ENCODE peak calls at places on chromosomes 12 and 14, in five cellular contexts. B is thoracic aorta, F is heart right ventricle, P is GM23338, Z is cardiac fibroblast. Y is an unnamed sample.

GRCh38 chr14:100842799-100843198 is 16.9 kb downstream of the MEG3 start:
- DNase-seq in B (no peak), F (no peak), P (no peak), Z (peak), Y (peak)

GRCh38 chr12:124776126-124776513 is 87.5 kb downstream of the SCARB1 start:
- DNase-seq in B (no peak), F (no peak), P (no peak), Z (no peak), Y (peak)

GRCh38 chr12:72179841-72180240 is 92.3 kb upstream of the TRHDE start:
- DNase-seq in B (no peak), F (no peak), P (no peak), Z (no peak), Y (no peak)

GRCh38 chr14:85280074-85280473 is 249.9 kb upstream of the FLRT2 start:
- DNase-seq in B (no peak), F (no peak), P (no peak), Z (no peak), Y (peak)

GRCh38 chr14:50082784-50083466 is 33.4 kb downstream of the VCPKMT start:
- DNase-seq in B (no peak), F (no peak), P (no peak), Z (no peak), Y (peak)

GRCh38 chr12:56080556-56081138 is 682 bp downstream of the ERBB3 start:
- DNase-seq in B (no peak), F (no peak), P (peak), Z (no peak), Y (no peak)

GRCh38 chr14:55116246-55117030 is 12.6 kb upstream of the LGALS3 start:
- DNase-seq in B (no peak), F (no peak), P (no peak), Z (no peak), Y (no peak)

GRCh38 chr14:67004521-67004920 is 184.7 kb upstream of the GARIN2 start:
- DNase-seq in B (no peak), F (no peak), P (no peak), Z (peak), Y (no peak)

GRCh38 chr12:62683724-62684501 is 217.3 kb downstream of the MON2 start:
- DNase-seq in B (no peak), F (peak), P (peak), Z (no peak), Y (peak)

GRCh38 chr12:132772551-132772950 is 10.9 kb upstream of the ANKLE2 start:
- DNase-seq in B (no peak), F (no peak), P (no peak), Z (no peak), Y (no peak)
- H3K4me3 ChIP-seq in B (no peak), F (no peak), P (no peak), Z (no peak), Y (no peak)

GRCh38 chr12:64571346-64571745 is 38.9 kb upstream of the RASSF3 start:
- DNase-seq in B (no peak), F (no peak), P (no peak), Z (no peak), Y (no peak)
- TF ChIP-seq CTCF in B (no peak), F (no peak), P (no peak), Z (no peak), Y (no peak)

DNA sequence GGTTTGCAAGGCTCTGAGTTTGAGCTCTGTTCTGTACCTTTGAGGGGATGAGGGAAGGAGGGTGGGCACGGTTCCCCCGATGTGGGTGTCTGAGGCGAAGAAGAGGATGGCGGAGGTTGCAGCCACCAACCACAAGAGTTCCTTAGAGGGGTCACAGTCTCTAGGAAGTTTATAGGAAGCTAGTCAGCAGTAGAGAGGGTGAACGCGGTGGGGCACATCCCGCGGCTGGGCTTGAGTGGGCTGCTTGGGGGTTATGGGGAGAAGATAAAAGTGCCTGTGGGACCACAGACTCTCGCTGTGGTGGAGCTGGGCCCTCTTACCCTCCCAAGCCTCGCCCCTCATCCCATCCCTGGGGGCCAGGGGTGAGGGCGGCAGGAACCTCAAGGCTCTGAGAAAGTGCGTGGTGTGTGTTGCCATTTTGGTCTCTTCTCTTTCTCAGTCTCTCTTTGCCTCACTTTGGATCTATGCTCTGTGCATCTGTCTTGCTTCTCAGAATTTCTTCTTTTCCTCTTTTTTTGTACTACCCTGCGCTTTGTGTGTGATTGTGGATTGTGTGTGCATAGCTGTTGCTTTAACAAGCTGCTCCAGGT is 2.7 kb downstream of the CD4 start:
- DNase-seq in B (no peak), F (no peak), P (no peak), Z (no peak), Y (no peak)
- H3K4me3 ChIP-seq in B (peak), F (no peak), P (no peak), Z (no peak), Y (no peak)

GRCh38 chr14:96564389-96564788 is 62.2 kb downstream of the PAPOLA start:
- DNase-seq in B (no peak), F (no peak), P (no peak), Z (peak), Y (peak)
- TF ChIP-seq CTCF in B (no peak), F (no peak), P (no peak), Z (no peak), Y (peak)

DNA sequence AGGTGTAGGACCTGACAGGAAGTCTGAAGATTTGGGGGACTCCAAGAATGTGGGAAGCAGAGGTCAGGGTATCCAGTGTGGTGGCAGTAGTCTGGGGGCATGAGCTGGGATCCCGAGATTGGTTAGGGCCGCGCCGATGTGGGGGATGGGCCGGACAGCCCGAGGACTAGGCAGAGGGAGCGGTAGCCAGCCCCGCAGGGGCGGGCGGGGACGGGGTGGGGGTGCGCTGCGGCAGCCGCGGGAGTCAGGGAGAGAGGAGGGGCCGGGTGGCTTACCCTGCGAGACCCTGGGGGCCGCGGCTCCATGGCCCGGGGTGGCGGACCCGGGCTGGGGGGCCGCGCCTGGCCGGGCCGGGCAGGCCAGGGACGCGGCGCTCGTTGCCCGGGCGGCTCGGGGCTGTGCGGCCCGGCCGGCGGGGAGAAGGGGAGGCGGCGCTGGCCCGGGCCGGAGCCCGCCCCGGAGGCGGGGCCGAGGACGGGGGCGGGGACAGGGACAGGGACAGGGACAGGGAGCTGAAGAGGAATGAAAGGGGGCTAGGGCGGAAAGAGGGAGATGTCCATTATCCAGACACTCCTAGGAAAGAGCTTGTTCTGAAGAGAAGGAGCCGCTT is 5.6 kb downstream of the ZNF385A start:
- DNase-seq in B (no peak), F (peak), P (peak), Z (peak), Y (no peak)
- H3K4me3 ChIP-seq in B (peak), F (peak), P (peak), Z (peak), Y (peak)

GRCh38 chr14:76473381-76474263 is 97.7 kb downstream of the ESRRB start:
- DNase-seq in B (no peak), F (peak), P (peak), Z (peak), Y (peak)
- TF ChIP-seq CTCF in B (no peak), F (peak), P (peak), Z (no peak), Y (peak)

GRCh38 chr12:118101051-118101450 is 2.8 kb downstream of the VSIG10 start:
- DNase-seq in B (no peak), F (no peak), P (no peak), Z (no peak), Y (no peak)
- H3K4me3 ChIP-seq in B (no peak), F (no peak), P (no peak), Z (no peak), Y (no peak)